ENCODE peak calls at places on chromosomes 13 and 19, in seven cellular contexts. One of them, this sample, is unnamed.

GRCh38 chr19:55305491-55305890 is 19.6 kb downstream of the TMEM150B start:
- DNase-seq in Caco-2: peak
- DNase-seq in foreskin fibroblast: peak
- DNase-seq in stimulated activated CD4-positive, alpha-beta T cell treated with anti-CD3 and anti-CD28 coated beads, Interleukin-4, amount 100 ng/mL, for 1 hour: peak
- DNase-seq in fibroblast of lung: peak
- DNase-seq in body of pancreas: peak
- DNase-seq in CD8-positive, alpha-beta memory T cell: peak
- DNase-seq in this sample: peak

GRCh38 chr19:52336976-52337375 is 933 bp downstream of the ZNF610 start:
- DNase-seq in Caco-2: no peak
- DNase-seq in foreskin fibroblast: peak
- DNase-seq in stimulated activated CD4-positive, alpha-beta T cell treated with anti-CD3 and anti-CD28 coated beads, Interleukin-4, amount 100 ng/mL, for 1 hour: no peak
- DNase-seq in fibroblast of lung: peak
- DNase-seq in body of pancreas: no peak
- DNase-seq in CD8-positive, alpha-beta memory T cell: no peak
- DNase-seq in this sample: no peak

GRCh38 chr13:77554079-77554478 is 18.6 kb downstream of the SCEL start:
- DNase-seq in Caco-2: no peak
- DNase-seq in foreskin fibroblast: no peak
- DNase-seq in stimulated activated CD4-positive, alpha-beta T cell treated with anti-CD3 and anti-CD28 coated beads, Interleukin-4, amount 100 ng/mL, for 1 hour: no peak
- DNase-seq in fibroblast of lung: no peak
- DNase-seq in body of pancreas: no peak
- DNase-seq in CD8-positive, alpha-beta memory T cell: no peak
- DNase-seq in this sample: no peak

GRCh38 chr13:112968380-112968909 is 569 bp upstream of the MCF2L start:
- DNase-seq in Caco-2: peak
- DNase-seq in foreskin fibroblast: no peak
- DNase-seq in stimulated activated CD4-positive, alpha-beta T cell treated with anti-CD3 and anti-CD28 coated beads, Interleukin-4, amount 100 ng/mL, for 1 hour: peak
- DNase-seq in fibroblast of lung: no peak
- DNase-seq in body of pancreas: peak
- DNase-seq in CD8-positive, alpha-beta memory T cell: peak
- DNase-seq in this sample: peak

GRCh38 chr19:845707-846481 is 5.1 kb downstream of the PRTN3 start:
- DNase-seq in Caco-2: no peak
- DNase-seq in foreskin fibroblast: no peak
- DNase-seq in stimulated activated CD4-positive, alpha-beta T cell treated with anti-CD3 and anti-CD28 coated beads, Interleukin-4, amount 100 ng/mL, for 1 hour: no peak
- DNase-seq in fibroblast of lung: no peak
- DNase-seq in body of pancreas: no peak
- DNase-seq in CD8-positive, alpha-beta memory T cell: no peak
- DNase-seq in this sample: no peak

GRCh38 chr13:31538067-31539042 is 201.0 kb upstream of the RXFP2 start:
- DNase-seq in Caco-2: no peak
- DNase-seq in foreskin fibroblast: peak
- DNase-seq in stimulated activated CD4-positive, alpha-beta T cell treated with anti-CD3 and anti-CD28 coated beads, Interleukin-4, amount 100 ng/mL, for 1 hour: no peak
- DNase-seq in fibroblast of lung: peak
- DNase-seq in body of pancreas: no peak
- DNase-seq in CD8-positive, alpha-beta memory T cell: no peak
- DNase-seq in this sample: peak

GRCh38 chr19:17766543-17767131 is 15.4 kb downstream of the FCHO1 start:
- DNase-seq in Caco-2: peak
- DNase-seq in foreskin fibroblast: peak
- DNase-seq in stimulated activated CD4-positive, alpha-beta T cell treated with anti-CD3 and anti-CD28 coated beads, Interleukin-4, amount 100 ng/mL, for 1 hour: peak
- DNase-seq in fibroblast of lung: peak
- DNase-seq in body of pancreas: peak
- DNase-seq in CD8-positive, alpha-beta memory T cell: no peak
- DNase-seq in this sample: no peak

GRCh38 chr19:34507414-34508067 is 26.0 kb downstream of the WTIP start:
- DNase-seq in Caco-2: no peak
- DNase-seq in foreskin fibroblast: no peak
- DNase-seq in stimulated activated CD4-positive, alpha-beta T cell treated with anti-CD3 and anti-CD28 coated beads, Interleukin-4, amount 100 ng/mL, for 1 hour: no peak
- DNase-seq in fibroblast of lung: no peak
- DNase-seq in body of pancreas: no peak
- DNase-seq in CD8-positive, alpha-beta memory T cell: no peak
- DNase-seq in this sample: no peak

GRCh38 chr13:42924290-42924803 is 67.7 kb downstream of the EPSTI1 start:
- DNase-seq in Caco-2: no peak
- DNase-seq in foreskin fibroblast: no peak
- DNase-seq in stimulated activated CD4-positive, alpha-beta T cell treated with anti-CD3 and anti-CD28 coated beads, Interleukin-4, amount 100 ng/mL, for 1 hour: no peak
- DNase-seq in fibroblast of lung: no peak
- DNase-seq in body of pancreas: no peak
- DNase-seq in CD8-positive, alpha-beta memory T cell: no peak
- DNase-seq in this sample: no peak

GRCh38 chr13:35157143-35157755 is 215.2 kb downstream of the NBEA start:
- DNase-seq in Caco-2: peak
- DNase-seq in foreskin fibroblast: peak
- DNase-seq in stimulated activated CD4-positive, alpha-beta T cell treated with anti-CD3 and anti-CD28 coated beads, Interleukin-4, amount 100 ng/mL, for 1 hour: no peak
- DNase-seq in fibroblast of lung: peak
- DNase-seq in body of pancreas: peak
- DNase-seq in CD8-positive, alpha-beta memory T cell: no peak
- DNase-seq in this sample: peak

GRCh38 chr13:101190976-101191375 is 225.3 kb downstream of the NALCN start:
- DNase-seq in Caco-2: no peak
- DNase-seq in foreskin fibroblast: no peak
- DNase-seq in stimulated activated CD4-positive, alpha-beta T cell treated with anti-CD3 and anti-CD28 coated beads, Interleukin-4, amount 100 ng/mL, for 1 hour: no peak
- DNase-seq in fibroblast of lung: no peak
- DNase-seq in body of pancreas: no peak
- DNase-seq in CD8-positive, alpha-beta memory T cell: no peak
- DNase-seq in this sample: no peak

GRCh38 chr13:27481766-27482165 is 31.4 kb upstream of the MTIF3 start:
- DNase-seq in Caco-2: peak
- DNase-seq in foreskin fibroblast: peak
- DNase-seq in stimulated activated CD4-positive, alpha-beta T cell treated with anti-CD3 and anti-CD28 coated beads, Interleukin-4, amount 100 ng/mL, for 1 hour: peak
- DNase-seq in fibroblast of lung: peak
- DNase-seq in body of pancreas: peak
- DNase-seq in CD8-positive, alpha-beta memory T cell: no peak
- DNase-seq in this sample: no peak

GRCh38 chr13:76019421-76020044 is 383.4 kb downstream of the LMO7 start:
- DNase-seq in Caco-2: no peak
- DNase-seq in foreskin fibroblast: no peak
- DNase-seq in stimulated activated CD4-positive, alpha-beta T cell treated with anti-CD3 and anti-CD28 coated beads, Interleukin-4, amount 100 ng/mL, for 1 hour: no peak
- DNase-seq in fibroblast of lung: no peak
- DNase-seq in body of pancreas: no peak
- DNase-seq in CD8-positive, alpha-beta memory T cell: no peak
- DNase-seq in this sample: no peak

GRCh38 chr19:49361438-49362047 is 673 bp downstream of the TEAD2 start:
- DNase-seq in Caco-2: peak
- DNase-seq in foreskin fibroblast: peak
- DNase-seq in stimulated activated CD4-positive, alpha-beta T cell treated with anti-CD3 and anti-CD28 coated beads, Interleukin-4, amount 100 ng/mL, for 1 hour: peak
- DNase-seq in fibroblast of lung: peak
- DNase-seq in body of pancreas: peak
- DNase-seq in CD8-positive, alpha-beta memory T cell: no peak
- DNase-seq in this sample: peak

GRCh38 chr19:7415163-7415856 is 66.6 kb downstream of the ARHGEF18 start:
- DNase-seq in Caco-2: no peak
- DNase-seq in foreskin fibroblast: peak
- DNase-seq in stimulated activated CD4-positive, alpha-beta T cell treated with anti-CD3 and anti-CD28 coated beads, Interleukin-4, amount 100 ng/mL, for 1 hour: no peak
- DNase-seq in fibroblast of lung: peak
- DNase-seq in body of pancreas: peak
- DNase-seq in CD8-positive, alpha-beta memory T cell: no peak
- DNase-seq in this sample: no peak

GRCh38 chr19:38319421-38320258 is at the start of gene KCNK6:
- DNase-seq in Caco-2: no peak
- DNase-seq in foreskin fibroblast: peak
- DNase-seq in stimulated activated CD4-positive, alpha-beta T cell treated with anti-CD3 and anti-CD28 coated beads, Interleukin-4, amount 100 ng/mL, for 1 hour: peak
- DNase-seq in fibroblast of lung: peak
- DNase-seq in body of pancreas: peak
- DNase-seq in CD8-positive, alpha-beta memory T cell: peak
- DNase-seq in this sample: peak

GRCh38 chr13:56187331-56187730 is 953.4 kb upstream of the PRR20A start:
- DNase-seq in Caco-2: no peak
- DNase-seq in foreskin fibroblast: no peak
- DNase-seq in stimulated activated CD4-positive, alpha-beta T cell treated with anti-CD3 and anti-CD28 coated beads, Interleukin-4, amount 100 ng/mL, for 1 hour: no peak
- DNase-seq in fibroblast of lung: no peak
- DNase-seq in body of pancreas: no peak
- DNase-seq in CD8-positive, alpha-beta memory T cell: no peak
- DNase-seq in this sample: no peak

GRCh38 chr13:111636271-111636670 is 315.8 kb downstream of the TEX29 start:
- DNase-seq in Caco-2: no peak
- DNase-seq in foreskin fibroblast: no peak
- DNase-seq in stimulated activated CD4-positive, alpha-beta T cell treated with anti-CD3 and anti-CD28 coated beads, Interleukin-4, amount 100 ng/mL, for 1 hour: no peak
- DNase-seq in fibroblast of lung: no peak
- DNase-seq in body of pancreas: no peak
- DNase-seq in CD8-positive, alpha-beta memory T cell: no peak
- DNase-seq in this sample: no peak

GRCh38 chr13:80084086-80084676 is 256.7 kb downstream of the SPRY2 start:
- DNase-seq in Caco-2: no peak
- DNase-seq in foreskin fibroblast: peak
- DNase-seq in stimulated activated CD4-positive, alpha-beta T cell treated with anti-CD3 and anti-CD28 coated beads, Interleukin-4, amount 100 ng/mL, for 1 hour: no peak
- DNase-seq in fibroblast of lung: peak
- DNase-seq in body of pancreas: peak
- DNase-seq in CD8-positive, alpha-beta memory T cell: no peak
- DNase-seq in this sample: no peak

GRCh38 chr13:26022538-26023292 is 29.1 kb downstream of the SHISA2 start:
- DNase-seq in Caco-2: peak
- DNase-seq in foreskin fibroblast: peak
- DNase-seq in stimulated activated CD4-positive, alpha-beta T cell treated with anti-CD3 and anti-CD28 coated beads, Interleukin-4, amount 100 ng/mL, for 1 hour: no peak
- DNase-seq in fibroblast of lung: peak
- DNase-seq in body of pancreas: peak
- DNase-seq in CD8-positive, alpha-beta memory T cell: no peak
- DNase-seq in this sample: no peak

GRCh38 chr13:53445682-53446081 is 417.1 kb downstream of the OLFM4 start:
- DNase-seq in Caco-2: no peak
- DNase-seq in foreskin fibroblast: no peak
- DNase-seq in stimulated activated CD4-positive, alpha-beta T cell treated with anti-CD3 and anti-CD28 coated beads, Interleukin-4, amount 100 ng/mL, for 1 hour: no peak
- DNase-seq in fibroblast of lung: no peak
- DNase-seq in body of pancreas: no peak
- DNase-seq in CD8-positive, alpha-beta memory T cell: no peak
- DNase-seq in this sample: no peak

GRCh38 chr13:18959996-18960395 is 221.6 kb downstream of the TUBA3C start:
- DNase-seq in Caco-2: no peak
- DNase-seq in foreskin fibroblast: no peak
- DNase-seq in stimulated activated CD4-positive, alpha-beta T cell treated with anti-CD3 and anti-CD28 coated beads, Interleukin-4, amount 100 ng/mL, for 1 hour: no peak
- DNase-seq in fibroblast of lung: no peak
- DNase-seq in body of pancreas: no peak
- DNase-seq in CD8-positive, alpha-beta memory T cell: no peak
- DNase-seq in this sample: no peak

GRCh38 chr19:18294467-18294864 is 13.0 kb upstream of the JUND start:
- DNase-seq in Caco-2: no peak
- DNase-seq in foreskin fibroblast: peak
- DNase-seq in stimulated activated CD4-positive, alpha-beta T cell treated with anti-CD3 and anti-CD28 coated beads, Interleukin-4, amount 100 ng/mL, for 1 hour: peak
- DNase-seq in fibroblast of lung: no peak
- DNase-seq in body of pancreas: peak
- DNase-seq in CD8-positive, alpha-beta memory T cell: peak
- DNase-seq in this sample: peak

GRCh38 chr13:98509271-98510155 is 67.4 kb downstream of the STK24 start:
- DNase-seq in Caco-2: peak
- DNase-seq in foreskin fibroblast: peak
- DNase-seq in stimulated activated CD4-positive, alpha-beta T cell treated with anti-CD3 and anti-CD28 coated beads, Interleukin-4, amount 100 ng/mL, for 1 hour: peak
- DNase-seq in fibroblast of lung: peak
- DNase-seq in body of pancreas: peak
- DNase-seq in CD8-positive, alpha-beta memory T cell: no peak
- DNase-seq in this sample: peak

GRCh38 chr19:18287836-18288772 is 6.7 kb upstream of the JUND start:
- DNase-seq in Caco-2: no peak
- DNase-seq in foreskin fibroblast: peak
- DNase-seq in stimulated activated CD4-positive, alpha-beta T cell treated with anti-CD3 and anti-CD28 coated beads, Interleukin-4, amount 100 ng/mL, for 1 hour: no peak
- DNase-seq in fibroblast of lung: no peak
- DNase-seq in body of pancreas: no peak
- DNase-seq in CD8-positive, alpha-beta memory T cell: no peak
- DNase-seq in this sample: no peak

GRCh38 chr19:961866-962620 is 22.1 kb upstream of the WDR18 start:
- DNase-seq in Caco-2: peak
- DNase-seq in foreskin fibroblast: peak
- DNase-seq in stimulated activated CD4-positive, alpha-beta T cell treated with anti-CD3 and anti-CD28 coated beads, Interleukin-4, amount 100 ng/mL, for 1 hour: no peak
- DNase-seq in fibroblast of lung: peak
- DNase-seq in body of pancreas: no peak
- DNase-seq in CD8-positive, alpha-beta memory T cell: no peak
- DNase-seq in this sample: no peak

GRCh38 chr19:47161876-47162489 is 31.3 kb downstream of the SAE1 start:
- DNase-seq in Caco-2: no peak
- DNase-seq in foreskin fibroblast: peak
- DNase-seq in stimulated activated CD4-positive, alpha-beta T cell treated with anti-CD3 and anti-CD28 coated beads, Interleukin-4, amount 100 ng/mL, for 1 hour: no peak
- DNase-seq in fibroblast of lung: peak
- DNase-seq in body of pancreas: no peak
- DNase-seq in CD8-positive, alpha-beta memory T cell: no peak
- DNase-seq in this sample: no peak

GRCh38 chr13:75135325-75135825 is 346.6 kb downstream of the TBC1D4 start:
- DNase-seq in Caco-2: no peak
- DNase-seq in foreskin fibroblast: peak
- DNase-seq in stimulated activated CD4-positive, alpha-beta T cell treated with anti-CD3 and anti-CD28 coated beads, Interleukin-4, amount 100 ng/mL, for 1 hour: no peak
- DNase-seq in fibroblast of lung: peak
- DNase-seq in body of pancreas: no peak
- DNase-seq in CD8-positive, alpha-beta memory T cell: no peak
- DNase-seq in this sample: no peak

GRCh38 chr13:69776937-69777336 is 330.7 kb upstream of the ATXN8OS start:
- DNase-seq in Caco-2: no peak
- DNase-seq in foreskin fibroblast: no peak
- DNase-seq in stimulated activated CD4-positive, alpha-beta T cell treated with anti-CD3 and anti-CD28 coated beads, Interleukin-4, amount 100 ng/mL, for 1 hour: no peak
- DNase-seq in fibroblast of lung: no peak
- DNase-seq in body of pancreas: no peak
- DNase-seq in CD8-positive, alpha-beta memory T cell: no peak
- DNase-seq in this sample: no peak

This sample was measured in germinal center.